ENCODE peak calls at places on chromosome 4, in ten cellular contexts. A, V, E, Q, F, R, S, K, C and P are unnamed samples.

GRCh38 chr4:48706741-48707140 is 73.3 kb downstream of the FRYL start:
- DNase-seq in A (no peak), V (no peak), E (no peak), Q (no peak), F (no peak), R (no peak), S (no peak), K (no peak), C (no peak), P (no peak)

GRCh38 chr4:85677286-85677685 is 202.3 kb downstream of the ARHGAP24 start:
- DNase-seq in A (no peak), V (no peak), E (no peak), Q (no peak), F (no peak), R (peak), S (no peak), K (no peak), C (no peak), P (no peak)

GRCh38 chr4:166594326-166594946 is 639.9 kb downstream of the SPOCK3 start:
- DNase-seq in A (peak), V (peak), E (no peak), Q (no peak), F (no peak), R (peak), S (peak), K (no peak), C (peak), P (no peak)

GRCh38 chr4:10861036-10861435 is 176.5 kb upstream of the CLNK start:
- DNase-seq in A (no peak), V (no peak), E (no peak), Q (no peak), F (no peak), R (no peak), S (peak), K (no peak), C (no peak), P (no peak)

GRCh38 chr4:3168029-3168428 is 80.9 kb upstream of the MSANTD1 start:
- DNase-seq in A (peak), V (no peak), E (no peak), Q (no peak), F (no peak), R (no peak), S (no peak), K (no peak), C (no peak), P (no peak)

GRCh38 chr4:151955721-151956340 is 195.0 kb upstream of the GATB start:
- DNase-seq in A (no peak), V (no peak), E (no peak), Q (no peak), F (no peak), R (no peak), S (peak), K (no peak), C (no peak), P (no peak)

GRCh38 chr4:100848865-100849264 is 331.0 kb upstream of the EMCN start:
- DNase-seq in A (no peak), V (no peak), E (no peak), Q (no peak), F (no peak), R (no peak), S (peak), K (no peak), C (no peak), P (no peak)

GRCh38 chr4:121698119-121698732 is 1.4 kb upstream of the ANXA5 start:
- DNase-seq in A (no peak), V (no peak), E (no peak), Q (no peak), F (peak), R (peak), S (no peak), K (no peak), C (no peak), P (no peak)

GRCh38 chr4:72966652-72967051 is 102.9 kb downstream of the COX18 start:
- DNase-seq in A (no peak), V (no peak), E (no peak), Q (no peak), F (no peak), R (no peak), S (no peak), K (no peak), C (no peak), P (no peak)

GRCh38 chr4:169226565-169226964 is 44.2 kb downstream of the SH3RF1 start:
- DNase-seq in A (no peak), V (no peak), E (no peak), Q (no peak), F (no peak), R (no peak), S (no peak), K (no peak), C (no peak), P (no peak)

GRCh38 chr4:2867758-2868491 is 24.3 kb downstream of the ADD1 start:
- DNase-seq in A (peak), V (no peak), E (no peak), Q (no peak), F (peak), R (no peak), S (no peak), K (no peak), C (no peak), P (no peak)

GRCh38 chr4:172270421-172270820 is 457.2 kb downstream of the GALNTL6 start:
- DNase-seq in A (no peak), V (peak), E (no peak), Q (no peak), F (no peak), R (no peak), S (peak), K (no peak), C (no peak), P (peak)

GRCh38 chr4:55851885-55852284 is 1.6 kb upstream of the EXOC1 start:
- DNase-seq in A (no peak), V (no peak), E (no peak), Q (no peak), F (no peak), R (peak), S (no peak), K (peak), C (no peak), P (no peak)

GRCh38 chr4:19262467-19262866 is 989.2 kb upstream of the SLIT2 start:
- DNase-seq in A (no peak), V (no peak), E (no peak), Q (no peak), F (no peak), R (no peak), S (no peak), K (no peak), C (no peak), P (no peak)

GRCh38 chr4:13522282-13523104 is 21.8 kb downstream of the NKX3-2 start:
- DNase-seq in A (peak), V (no peak), E (no peak), Q (no peak), F (no peak), R (no peak), S (no peak), K (no peak), C (no peak), P (no peak)

GRCh38 chr4:172791841-172792240 is 376.8 kb upstream of the GALNT7 start:
- DNase-seq in A (no peak), V (no peak), E (no peak), Q (no peak), F (no peak), R (no peak), S (no peak), K (no peak), C (no peak), P (no peak)

GRCh38 chr4:1378559-1379231 is 27.5 kb downstream of the NKX1-1 start:
- DNase-seq in A (no peak), V (no peak), E (no peak), Q (no peak), F (no peak), R (peak), S (no peak), K (no peak), C (no peak), P (no peak)

GRCh38 chr4:821631-822030 is 4.3 kb downstream of the CPLX1 start:
- DNase-seq in A (no peak), V (no peak), E (no peak), Q (no peak), F (no peak), R (no peak), S (no peak), K (no peak), C (no peak), P (no peak)

GRCh38 chr4:174928174-174928573 is 10.0 kb downstream of the ADAM29 start:
- DNase-seq in A (no peak), V (no peak), E (no peak), Q (no peak), F (no peak), R (no peak), S (no peak), K (no peak), C (no peak), P (no peak)